ENCODE peak calls at places on chromosomes 6 and 20, in ten cellular contexts. R, Z, U, C, S, Q, W, H, F and D are unnamed samples. For H3K4me1, the result is how much of the 10 kb centered on the place peaks cover.

GRCh38 chr20:52294106-52294628 is 102.6 kb upstream of the ZFP64 start:
- DNase-seq in R (peak), Z (no peak), U (no peak), C (no peak), S (no peak), Q (no peak), W (no peak), H (no peak), F (no peak), D (no peak)

GRCh38 chr6:5994999-5995698 is 11.6 kb downstream of the NRN1 start:
- DNase-seq in R (no peak), Z (no peak), U (no peak), C (no peak), S (no peak), Q (no peak), W (no peak), H (no peak), F (no peak), D (no peak)

GRCh38 chr6:98695076-98695816 is 139.1 kb upstream of the POU3F2 start:
- DNase-seq in R (no peak), Z (no peak), U (no peak), C (no peak), S (no peak), Q (no peak), W (no peak), H (no peak), F (no peak), D (no peak)

GRCh38 chr20:1710484-1710883 is 52.9 kb upstream of the SIRPG start:
- DNase-seq in R (no peak), Z (no peak), U (no peak), C (no peak), S (no peak), Q (no peak), W (no peak), H (no peak), F (no peak), D (no peak)

GRCh38 chr20:50772418-50773185 is 22.3 kb upstream of the BCAS4 start:
- DNase-seq in R (no peak), Z (no peak), U (no peak), C (peak), S (no peak), Q (no peak), W (no peak), H (no peak), F (no peak), D (no peak)

GRCh38 chr6:114747995-114748625 is 405.3 kb upstream of the HS3ST5 start:
- DNase-seq in R (peak), Z (peak), U (peak), C (peak), S (peak), Q (peak), W (no peak), H (peak), F (peak), D (no peak)

GRCh38 chr6:152605901-152606390 is 31.2 kb downstream of the SYNE1 start:
- DNase-seq in R (no peak), Z (no peak), U (no peak), C (no peak), S (no peak), Q (no peak), W (no peak), H (peak), F (no peak), D (no peak)

GRCh38 chr20:23666189-23666588 is 22.6 kb downstream of the CST4 start:
- DNase-seq in R (peak), Z (no peak), U (peak), C (no peak), S (no peak), Q (no peak), W (no peak), H (no peak), F (no peak), D (no peak)

GRCh38 chr6:116316772-116317467 is 37.2 kb upstream of the TSPYL1 start:
- DNase-seq in R (peak), Z (no peak), U (no peak), C (no peak), S (no peak), Q (no peak), W (no peak), H (no peak), F (no peak), D (no peak)

GRCh38 chr6:70176853-70177550 is 125.9 kb downstream of the COL9A1 start:
- DNase-seq in R (no peak), Z (no peak), U (no peak), C (no peak), S (no peak), Q (no peak), W (no peak), H (no peak), F (no peak), D (no peak)

GRCh38 chr20:48722737-48723191 is 105.0 kb downstream of the PREX1 start:
- DNase-seq in R (peak), Z (peak), U (peak), C (no peak), S (no peak), Q (no peak), W (no peak), H (peak), F (no peak), D (no peak)

GRCh38 chr20:64129146-64129782 is 21.9 kb upstream of the NPBWR2 start:
- DNase-seq in R (no peak), Z (no peak), U (no peak), C (no peak), S (no peak), Q (no peak), W (no peak), H (no peak), F (no peak), D (peak)

GRCh38 chr20:59141818-59142581 is 21.6 kb upstream of the ZNF831 start:
- DNase-seq in R (peak), Z (peak), U (peak), C (no peak), S (no peak), Q (no peak), W (no peak), H (no peak), F (peak), D (no peak)

GRCh38 chr6:49462599-49462926 is 490 bp downstream of the MMUT start:
- DNase-seq in R (no peak), Z (peak), U (no peak), C (no peak), S (no peak), Q (no peak), W (no peak), H (peak), F (no peak), D (no peak)

GRCh38 chr6:149271348-149272340 is 45.9 kb upstream of the TAB2 start:
- DNase-seq in R (peak), Z (no peak), U (no peak), C (no peak), S (no peak), Q (no peak), W (peak), H (peak), F (no peak), D (no peak)

GRCh38 chr6:163986313-163986712 is 571.8 kb downstream of the QKI start:
- DNase-seq in R (peak), Z (no peak), U (no peak), C (no peak), S (no peak), Q (no peak), W (no peak), H (peak), F (no peak), D (no peak)

GRCh38 chr6:16333580-16333979 is 95.2 kb downstream of the GMPR start:
- DNase-seq in R (peak), Z (peak), U (peak), C (no peak), S (peak), Q (no peak), W (no peak), H (peak), F (no peak), D (no peak)

GRCh38 chr20:33606114-33606771 is 55.9 kb upstream of the C20orf144 start:
- DNase-seq in R (no peak), Z (no peak), U (no peak), C (no peak), S (no peak), Q (no peak), W (no peak), H (no peak), F (no peak), D (no peak)

GRCh38 chr6:163529605-163530004 is 115.1 kb downstream of the QKI start:
- DNase-seq in R (peak), Z (peak), U (peak), C (no peak), S (peak), Q (no peak), W (no peak), H (peak), F (no peak), D (no peak)

GRCh38 chr6:145241039-145241438 is 494.3 kb downstream of the EPM2A start:
- DNase-seq in R (peak), Z (peak), U (peak), C (no peak), S (peak), Q (no peak), W (no peak), H (peak), F (no peak), D (no peak)

GRCh38 chr6:144932621-144933020 is 647.5 kb downstream of the UTRN start:
- DNase-seq in R (no peak), Z (no peak), U (no peak), C (no peak), S (no peak), Q (no peak), W (no peak), H (no peak), F (no peak), D (no peak)

GRCh38 chr6:21163110-21163837 is 430.3 kb upstream of the SOX4 start:
- DNase-seq in R (peak), Z (peak), U (no peak), C (no peak), S (no peak), Q (no peak), W (no peak), H (peak), F (no peak), D (no peak)

GRCh38 chr6:149026530-149026942 is 279.7 kb downstream of the UST start:
- DNase-seq in R (peak), Z (peak), U (peak), C (peak), S (peak), Q (peak), W (no peak), H (peak), F (peak), D (no peak)

GRCh38 chr6:49909508-49910047 is 43.2 kb upstream of the CRISP1 start:
- DNase-seq in R (no peak), Z (no peak), U (no peak), C (no peak), S (no peak), Q (no peak), W (no peak), H (no peak), F (no peak), D (no peak)

GRCh38 chr20:46830886-46831632 is 63.6 kb upstream of the EYA2 start:
- DNase-seq in R (no peak), Z (no peak), U (no peak), C (no peak), S (no peak), Q (no peak), W (no peak), H (no peak), F (no peak), D (no peak)

GRCh38 chr20:56403465-56403864 is 8.6 kb upstream of the CASS4 start:
- DNase-seq in R (no peak), Z (no peak), U (no peak), C (no peak), S (no peak), Q (no peak), W (no peak), H (no peak), F (no peak), D (no peak)

GRCh38 chr20:41335591-41335990 is 5.0 kb upstream of the LPIN3 start:
- DNase-seq in R (no peak), Z (no peak), U (no peak), C (no peak), S (no peak), Q (no peak), W (no peak), H (no peak), F (no peak), D (no peak)

DNA sequence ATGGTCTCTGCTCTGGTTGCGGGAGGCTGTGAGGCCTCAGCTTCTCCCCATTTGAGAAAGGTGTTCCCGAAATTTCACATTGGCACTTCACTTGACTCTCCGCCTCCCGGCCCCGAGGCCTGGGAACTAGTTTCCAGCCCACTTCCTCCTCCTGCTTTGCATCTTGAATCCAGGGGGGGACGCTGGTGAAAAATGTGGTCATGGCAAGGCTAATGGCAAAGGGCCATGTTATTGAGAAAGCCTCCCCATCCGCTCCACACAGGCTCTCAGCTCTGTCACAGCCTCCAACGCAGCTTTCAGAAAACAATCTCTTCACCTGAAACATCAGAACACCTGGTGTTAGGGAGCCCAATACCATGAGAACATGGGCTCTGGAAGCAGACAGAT is 5.6 kb downstream of the PLAGL2 start:
- DNase-seq in R (peak), Z (no peak), U (no peak), C (no peak), S (no peak), Q (no peak), W (no peak), H (no peak), F (no peak), D (no peak)
- H3K4me1 ChIP-seq in R (under half), Z (under half), U (under half), C (under half), S (under half), Q (under half), W (half or more), H (under half), F (under half), D (half or more)

GRCh38 chr6:53325785-53326184 is 23.0 kb downstream of the ELOVL5 start:
- DNase-seq in R (no peak), Z (no peak), U (no peak), C (no peak), S (no peak), Q (no peak), W (no peak), H (peak), F (no peak), D (no peak)
- H3K4me1 ChIP-seq in R (under half), Z (half or more), U (half or more), C (under half), S (under half), Q (under half), W (half or more), H (under half), F (under half), D (half or more)

GRCh38 chr6:108630050-108630714 is 69.5 kb downstream of the FOXO3 start:
- DNase-seq in R (no peak), Z (no peak), U (no peak), C (no peak), S (no peak), Q (no peak), W (no peak), H (peak), F (no peak), D (no peak)

GRCh38 chr6:108633436-108633835 is 72.7 kb downstream of the FOXO3 start:
- DNase-seq in R (no peak), Z (no peak), U (no peak), C (no peak), S (no peak), Q (no peak), W (no peak), H (no peak), F (no peak), D (no peak)

GRCh38 chr6:108635505-108636226 is 74.9 kb downstream of the FOXO3 start:
- DNase-seq in R (no peak), Z (no peak), U (no peak), C (no peak), S (no peak), Q (no peak), W (no peak), H (peak), F (no peak), D (no peak)

GRCh38 chr6:108627692-108628565 is 67.2 kb downstream of the FOXO3 start:
- DNase-seq in R (peak), Z (no peak), U (no peak), C (no peak), S (no peak), Q (no peak), W (no peak), H (peak), F (no peak), D (no peak)

DNA sequence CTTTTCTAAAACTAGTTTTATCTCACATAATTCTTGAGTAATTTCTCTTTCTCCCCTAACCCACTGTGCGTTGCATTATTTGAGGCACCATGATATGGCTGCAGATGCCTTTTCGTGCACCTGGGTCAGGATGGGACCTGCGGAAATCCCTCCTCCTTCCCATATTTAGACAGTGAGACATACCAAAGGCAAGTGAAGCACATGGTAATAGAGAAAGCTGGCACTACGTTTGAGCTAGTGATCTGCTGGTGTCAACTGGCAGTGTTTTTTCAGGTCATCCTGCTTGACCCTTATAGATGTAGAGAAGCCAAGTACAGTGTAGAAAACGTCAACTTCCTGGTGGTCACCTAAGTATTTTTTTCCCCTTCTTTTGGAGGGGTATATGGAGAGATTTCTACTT is 71.7 kb downstream of the FOXO3 start:
- DNase-seq in R (no peak), Z (no peak), U (no peak), C (no peak), S (no peak), Q (no peak), W (no peak), H (no peak), F (no peak), D (no peak)
- H3K4me1 ChIP-seq in R (under half), Z (half or more), U (under half), C (under half), S (under half), Q (under half), W (half or more), H (under half), F (under half), D (half or more)

DNA sequence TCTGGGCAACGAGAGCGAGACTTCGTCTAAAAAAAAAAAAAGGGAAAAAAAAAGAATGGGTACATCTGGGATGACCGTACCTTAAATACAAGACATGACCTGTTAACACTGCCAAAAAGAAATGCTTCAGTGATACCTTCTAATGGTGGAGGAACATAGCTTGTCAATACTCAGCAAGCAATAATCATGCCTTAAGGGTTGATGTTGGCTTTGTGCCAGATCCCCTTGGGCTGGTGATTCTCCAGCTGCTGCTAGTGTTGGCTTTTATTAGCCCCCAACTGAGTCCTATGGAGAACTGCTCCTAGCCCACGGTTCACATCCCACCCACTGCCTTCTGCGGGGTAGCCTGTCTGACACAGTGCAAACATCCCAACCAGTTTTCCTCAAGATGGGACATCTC is 134.9 kb downstream of the PLCB1 start:
- DNase-seq in R (no peak), Z (no peak), U (no peak), C (no peak), S (no peak), Q (no peak), W (no peak), H (no peak), F (no peak), D (no peak)
- H3K4me1 ChIP-seq in R (under half), Z (under half), U (under half), C (under half), S (under half), Q (under half), W (under half), H (under half), F (under half), D (under half)

DNA sequence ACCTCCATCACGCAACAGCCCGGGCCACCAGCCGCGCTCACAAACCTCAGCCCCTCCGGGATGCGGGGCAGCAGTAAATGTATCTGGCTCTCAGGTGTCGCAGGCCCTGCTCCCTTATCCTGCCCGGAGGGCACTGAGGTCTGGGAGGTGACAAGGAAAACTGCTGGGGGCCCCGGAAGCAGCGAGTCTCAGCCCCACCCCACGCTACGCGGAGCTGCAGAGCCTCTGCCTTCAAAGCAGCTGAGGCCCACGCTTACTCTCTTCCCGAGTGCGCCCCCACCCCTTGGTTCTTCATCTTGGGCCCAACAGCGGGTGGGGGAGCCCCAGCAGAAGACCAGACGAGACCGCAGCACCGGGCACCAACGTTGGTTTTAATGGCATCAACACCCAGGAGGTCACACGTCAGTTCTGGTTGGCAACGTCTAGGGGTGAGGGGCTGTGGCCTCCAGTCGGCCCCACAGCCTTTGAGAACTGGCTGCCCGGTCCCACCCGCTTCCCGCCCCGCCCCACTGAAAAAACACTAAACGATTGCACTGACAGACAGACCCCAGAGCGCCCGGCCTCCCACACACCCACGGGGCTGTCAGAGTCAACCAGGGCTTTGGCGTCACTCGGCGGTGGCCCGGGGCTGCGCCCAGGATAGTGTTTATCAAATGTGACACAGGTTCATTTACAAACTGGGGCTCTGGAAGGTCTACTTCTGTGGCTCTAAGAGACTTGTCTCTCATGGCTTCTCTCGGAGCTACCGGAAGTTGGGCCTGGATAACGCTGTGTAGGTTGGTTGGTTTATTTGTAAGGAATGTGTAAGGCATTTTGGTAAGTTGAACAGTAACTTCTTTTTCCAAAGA is 43.7 kb downstream of the DSTN start:
- DNase-seq in R (no peak), Z (no peak), U (no peak), C (peak), S (no peak), Q (no peak), W (no peak), H (no peak), F (no peak), D (no peak)
- H3K4me1 ChIP-seq in R (under half), Z (under half), U (under half), C (under half), S (under half), Q (under half), W (half or more), H (under half), F (under half), D (under half)

DNA sequence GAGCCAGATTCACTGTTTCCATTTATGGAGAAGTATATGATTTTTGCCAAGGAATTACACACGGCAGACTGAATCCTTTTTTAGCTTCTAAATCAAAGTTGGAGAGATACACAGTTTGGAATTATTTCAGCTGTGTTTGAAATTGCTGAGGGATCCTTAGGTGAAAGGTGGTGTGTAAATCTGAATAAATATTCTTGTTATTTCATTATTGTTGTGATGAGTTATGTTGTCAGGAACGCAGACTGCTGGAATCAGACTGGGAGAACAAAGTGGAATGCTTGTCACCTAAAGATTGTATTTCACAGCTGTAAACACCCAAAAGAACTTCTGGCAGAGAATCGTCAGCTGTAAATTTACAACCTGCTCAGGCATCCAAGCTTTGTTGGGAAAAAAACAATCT is 168.6 kb upstream of the AKIRIN2 start:
- DNase-seq in R (peak), Z (peak), U (no peak), C (no peak), S (no peak), Q (no peak), W (no peak), H (peak), F (no peak), D (no peak)
- H3K4me1 ChIP-seq in R (under half), Z (under half), U (under half), C (under half), S (under half), Q (under half), W (under half), H (under half), F (under half), D (under half)